ENCODE peak calls at places on chromosome 4, in nine cellular contexts. X, Q, S, K, C, E, N, M and T are unnamed samples.
A peak's percentile ranks its signal among the peaks of the same experiment; 100 is the strongest.

GRCh38 chr4:80192937-80193336 is 4.4 kb upstream of the PRDM8 start:
- DNase-seq in C (no peak), N (no peak), K (no peak), M (peak; percentile 64), X (no peak), Q (no peak), S (peak; percentile 72), E (peak; percentile 85), T (no peak)

GRCh38 chr4:15774020-15774420 is 4.1 kb upstream of the CD38 start:
- DNase-seq in E (no peak), N (no peak), K (no peak), M (no peak), C (no peak), X (no peak), S (peak; percentile 33), Q (no peak), T (no peak)

GRCh38 chr4:69497081-69497480 is 1.4 kb upstream of the UGT2B4 start:
- DNase-seq in C (no peak), M (peak; percentile 83), Q (no peak), X (no peak), S (peak; percentile 33), E (peak; percentile 65), K (no peak), N (no peak), T (no peak)

GRCh38 chr4:131499139-131499873 is 1649.8 kb upstream of the PCDH10 start:
- DNase-seq in M (peak; percentile 91), N (peak; percentile 2), S (peak; percentile 89), X (no peak), E (peak; percentile 33), Q (no peak), K (no peak), C (no peak), T (no peak)

GRCh38 chr4:55475394-55476243 is 71.1 kb downstream of the CLOCK start:
- DNase-seq in Q (no peak), E (peak; percentile 80), M (peak; percentile 78), X (peak; percentile 17), N (peak; percentile 7), S (peak; percentile 58), C (no peak), K (no peak), T (no peak)

GRCh38 chr4:86926428-86927086 is 8.3 kb upstream of the AFF1 start:
- DNase-seq in K (no peak), S (peak; percentile 30), C (no peak), N (no peak), Q (no peak), E (no peak), X (no peak), M (no peak), T (no peak)

GRCh38 chr4:152265149-152265621 is 270.7 kb downstream of the FBXW7 start:
- DNase-seq in E (peak; percentile 98), S (peak; percentile 87), Q (no peak), M (peak; percentile 91), K (no peak), X (no peak), C (no peak), N (no peak), T (no peak)

GRCh38 chr4:17550549-17550948 is 26.4 kb upstream of the LAP3 start:
- DNase-seq in S (no peak), M (no peak), X (no peak), K (no peak), E (no peak), N (no peak), C (no peak), Q (no peak), T (no peak)

GRCh38 chr4:5890063-5890727 is 2.7 kb downstream of the CRMP1 start:
- DNase-seq in N (no peak), M (peak; percentile 18), X (no peak), E (no peak), C (no peak), K (no peak), S (no peak), Q (no peak), T (no peak)

GRCh38 chr4:96946552-96946951 is 1106.7 kb downstream of the PDHA2 start:
- DNase-seq in C (no peak), X (no peak), S (no peak), N (no peak), Q (no peak), E (no peak), M (no peak), K (no peak), T (no peak)

GRCh38 chr4:186724048-186724860 is 598 bp upstream of the FAT1 start:
- DNase-seq in X (no peak), M (peak; percentile 56), S (peak; percentile 55), E (peak; percentile 74), C (peak; percentile 57), K (no peak), Q (no peak), N (no peak), T (no peak)

GRCh38 chr4:98522603-98523395 is 135.6 kb downstream of the TSPAN5 start:
- DNase-seq in K (no peak), N (peak; percentile 54), M (peak; percentile 95), E (peak; percentile 80), S (peak; percentile 42), X (no peak), Q (no peak), C (no peak), T (no peak)

GRCh38 chr4:105191621-105192210 is 45.0 kb downstream of the TET2 start:
- DNase-seq in M (peak; percentile 60), Q (no peak), S (peak; percentile 13), N (no peak), X (peak; percentile 59), E (no peak), K (no peak), C (no peak), T (peak; percentile 39)

GRCh38 chr4:189912170-189912569 is 28.5 kb upstream of the FRG1 start:
- DNase-seq in E (no peak), X (no peak), C (no peak), Q (no peak), N (no peak), M (no peak), S (no peak), K (no peak), T (no peak)
- TF ChIP-seq CTCF in E (peak; percentile 42), X (peak; percentile 48), C (no peak), Q (no peak), N (peak; percentile 55), M (peak; percentile 36), S (peak; percentile 26), K (peak; percentile 37), T (peak; percentile 19)

DNA sequence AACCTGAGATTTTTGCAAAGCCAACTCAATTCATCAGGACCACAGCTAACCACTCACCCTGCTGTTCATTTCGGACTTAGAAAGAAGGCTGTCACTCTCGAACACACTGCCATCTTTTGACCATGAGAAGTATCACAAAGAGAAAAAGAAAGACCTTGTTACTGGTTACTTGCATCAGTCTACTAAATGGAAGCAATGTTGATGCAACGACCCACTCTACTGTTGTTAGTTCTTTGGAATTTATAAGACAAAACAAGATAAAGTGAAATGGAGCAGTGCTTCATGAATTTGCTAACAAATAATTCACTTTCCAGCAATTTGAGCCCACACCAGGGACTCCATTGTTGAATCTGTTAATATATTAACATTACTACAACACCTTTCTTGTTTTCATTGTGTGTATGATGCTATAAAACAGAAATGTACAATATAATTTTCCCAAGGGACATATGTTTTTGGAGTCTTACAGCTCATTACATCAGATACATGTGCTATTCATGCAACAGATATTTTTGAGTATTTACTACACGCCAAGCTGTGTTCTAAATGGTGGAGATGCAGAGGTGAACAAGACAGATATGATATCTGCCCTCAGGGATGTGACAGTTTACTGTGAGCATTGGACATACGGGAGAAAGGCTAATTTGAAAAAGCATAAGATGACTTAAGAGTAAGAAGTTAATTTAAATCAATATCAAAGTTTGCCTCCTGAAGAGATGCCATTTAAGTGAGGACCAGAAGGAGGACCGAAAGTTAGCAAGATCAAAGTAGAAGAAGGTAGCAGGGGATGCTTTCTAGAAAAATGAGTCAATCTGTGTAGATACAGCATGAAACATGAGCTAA is 87.2 kb downstream of the AREG start:
- DNase-seq in N (no peak), K (no peak), E (peak; percentile 93), C (no peak), M (peak; percentile 90), Q (no peak), X (peak; percentile 9), S (peak; percentile 91), T (peak; percentile 5)
- TF ChIP-seq CTCF in N (peak; percentile 44), K (peak; percentile 59), E (peak; percentile 54), C (no peak), M (peak; percentile 68), Q (no peak), X (peak; percentile 51), S (peak; percentile 77), T (peak; percentile 41)

DNA sequence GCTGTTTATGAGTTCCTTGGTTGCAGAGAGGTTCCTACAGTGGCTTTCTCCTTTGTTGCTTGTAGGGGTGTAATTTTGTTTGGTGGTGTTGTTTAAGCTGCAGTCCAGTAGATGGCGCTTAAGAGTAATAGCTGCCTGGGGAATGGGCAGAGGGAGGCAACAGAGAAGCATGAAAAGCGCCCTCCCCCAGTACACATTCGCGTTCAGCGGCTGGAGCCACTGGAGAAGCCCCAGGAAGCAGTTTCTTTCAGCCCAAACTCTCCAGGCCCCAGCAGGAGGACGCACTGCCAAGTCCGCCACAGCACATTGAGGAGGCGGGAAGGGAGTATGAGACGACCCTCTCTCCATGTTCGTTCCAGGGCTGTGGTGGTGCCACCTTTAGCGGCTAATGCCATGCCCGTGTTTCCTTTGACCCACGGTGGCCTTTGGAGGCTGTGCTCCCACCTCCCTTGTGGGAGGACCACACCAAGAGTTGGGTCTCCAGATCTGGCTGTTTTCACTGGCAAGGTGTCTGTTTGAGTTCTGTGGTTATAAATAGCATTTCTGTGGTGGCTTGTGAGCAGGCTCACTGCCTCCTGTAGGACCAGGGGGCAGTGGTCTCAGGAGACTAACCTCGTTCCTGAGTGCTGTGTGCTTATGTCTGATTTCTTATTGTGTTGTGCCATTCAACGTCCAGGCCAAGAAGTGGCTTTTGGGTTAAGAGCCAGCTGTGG is 252.3 kb downstream of the ARHGAP10 start:
- DNase-seq in S (peak; percentile 59), Q (no peak), M (peak; percentile 55), K (no peak), X (peak; percentile 6), E (peak; percentile 53), N (peak; percentile 38), C (no peak), T (peak; percentile 67)
- TF ChIP-seq CTCF in S (peak; percentile 79), Q (no peak), M (peak; percentile 81), K (peak; percentile 47), X (peak; percentile 67), E (peak; percentile 76), N (peak; percentile 76), C (peak; percentile 29), T (peak; percentile 43)

DNA sequence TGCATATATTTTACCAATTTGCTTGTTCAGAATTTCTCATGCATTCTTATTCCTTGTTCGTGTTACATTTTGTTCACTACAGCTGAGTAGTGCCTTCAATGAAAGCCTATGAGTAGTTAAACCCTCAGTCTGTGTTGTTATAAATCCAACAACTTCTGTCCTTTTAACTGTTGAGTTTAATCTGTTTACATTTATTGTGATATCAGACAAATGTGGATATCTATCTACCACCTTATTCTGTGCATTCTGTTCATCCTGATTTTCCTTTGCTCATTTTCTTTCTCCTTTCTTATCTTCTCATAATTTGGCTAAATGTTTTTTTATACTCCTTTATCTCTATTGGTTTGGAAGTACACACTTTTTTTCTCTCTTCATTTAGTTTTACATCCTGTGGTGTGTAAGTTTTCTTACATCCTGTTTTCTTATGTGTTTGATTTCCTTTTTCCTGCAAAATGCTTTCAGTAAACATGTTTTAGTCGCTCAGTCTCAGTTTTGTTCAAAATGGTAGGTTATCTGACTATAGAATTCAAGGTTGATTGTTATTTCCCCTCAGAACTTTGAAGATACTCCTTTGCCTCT is 54.2 kb downstream of the CASP6 start:
- DNase-seq in M (no peak), S (no peak), N (no peak), E (no peak), X (no peak), K (no peak), Q (no peak), C (no peak), T (no peak)
- TF ChIP-seq CTCF in M (no peak), S (no peak), N (no peak), E (no peak), X (no peak), K (no peak), Q (no peak), C (no peak), T (no peak)

GRCh38 chr4:139704915-139705485 is 39.4 kb downstream of the MGST2 start:
- DNase-seq in C (no peak), X (no peak), E (peak; percentile 27), S (peak; percentile 16), N (no peak), K (no peak), Q (no peak), M (no peak), T (no peak)
- TF ChIP-seq CTCF in C (no peak), X (peak; percentile 12), E (no peak), S (no peak), N (no peak), K (no peak), Q (no peak), M (no peak), T (no peak)